ENCODE peak calls at places on chromosomes 6 and 20, in six cellular contexts. B is putamen; I is central memory CD4-positive, alpha-beta T cell; Y is memory B cell; V is iris pigment epithelial cell; A is CD4-positive, alpha-beta T cell. S is an unnamed sample.

GRCh38 chr6:19245656-19246055 is 591.5 kb upstream of the ID4 start:
- DNase-seq in B (no peak), I (no peak), Y (no peak), V (no peak), A (no peak), S (no peak)

GRCh38 chr6:32298632-32299336 is 72.9 kb downstream of the TSBP1 start:
- DNase-seq in B (no peak), I (no peak), Y (no peak), V (peak), A (no peak), S (no peak)

GRCh38 chr20:41467690-41468089 is 101.1 kb upstream of the EMILIN3 start:
- DNase-seq in B (no peak), I (no peak), Y (no peak), V (no peak), A (no peak), S (no peak)

GRCh38 chr6:105014448-105014847 is 57.5 kb downstream of the LIN28B start:
- DNase-seq in B (no peak), I (no peak), Y (no peak), V (no peak), A (no peak), S (no peak)

GRCh38 chr6:31386099-31386498 is 17.3 kb upstream of the MICA start:
- DNase-seq in B (no peak), I (no peak), Y (no peak), V (no peak), A (no peak), S (no peak)

GRCh38 chr6:105601541-105602174 is 198.8 kb upstream of the PREP start:
- DNase-seq in B (peak), I (no peak), Y (no peak), V (peak), A (no peak), S (peak)

GRCh38 chr20:2261105-2261504 is 34.7 kb upstream of the TGM3 start:
- DNase-seq in B (no peak), I (no peak), Y (no peak), V (no peak), A (no peak), S (no peak)

GRCh38 chr6:144447487-144447886 is 162.4 kb downstream of the UTRN start:
- DNase-seq in B (no peak), I (no peak), Y (no peak), V (peak), A (no peak), S (no peak)

GRCh38 chr20:49712918-49713778 is 530 bp downstream of the B4GALT5 start:
- DNase-seq in B (no peak), I (no peak), Y (no peak), V (peak), A (no peak), S (peak)

GRCh38 chr20:53876956-53877355 is 193.4 kb downstream of the BCAS1 start:
- DNase-seq in B (no peak), I (no peak), Y (no peak), V (no peak), A (no peak), S (no peak)

GRCh38 chr6:138485586-138486248 is 13.6 kb downstream of the NHSL1 start:
- DNase-seq in B (no peak), I (no peak), Y (no peak), V (no peak), A (no peak), S (no peak)

GRCh38 chr20:56328861-56329260 is 29.9 kb upstream of the FAM210B start:
- DNase-seq in B (no peak), I (no peak), Y (no peak), V (peak), A (no peak), S (no peak)

GRCh38 chr20:52676282-52676995 is 295.7 kb upstream of the TSHZ2 start:
- DNase-seq in B (no peak), I (no peak), Y (no peak), V (no peak), A (no peak), S (no peak)

GRCh38 chr6:168035098-168035660 is 37.7 kb downstream of the KIF25 start:
- DNase-seq in B (peak), I (no peak), Y (no peak), V (peak), A (no peak), S (peak)

GRCh38 chr6:111686249-111686997 is 80.7 kb upstream of the TRAF3IP2 start:
- DNase-seq in B (no peak), I (no peak), Y (no peak), V (peak), A (no peak), S (no peak)

GRCh38 chr6:19086480-19086879 is 699.3 kb downstream of the RNF144B start:
- DNase-seq in B (no peak), I (no peak), Y (no peak), V (no peak), A (no peak), S (no peak)

GRCh38 chr20:21048841-21049273 is 57.3 kb downstream of the LINC00237 start:
- DNase-seq in B (no peak), I (peak), Y (peak), V (no peak), A (peak), S (peak)

GRCh38 chr6:147167576-147168461 is 36.4 kb upstream of the STXBP5 start:
- DNase-seq in B (peak), I (no peak), Y (no peak), V (no peak), A (no peak), S (no peak)

GRCh38 chr6:90397929-90398674 is 101.5 kb upstream of the BACH2 start:
- DNase-seq in B (no peak), I (peak), Y (no peak), V (peak), A (peak), S (no peak)

GRCh38 chr20:35093245-35093884 is 758 bp upstream of the TRPC4AP start:
- DNase-seq in B (no peak), I (no peak), Y (no peak), V (peak), A (no peak), S (no peak)

GRCh38 chr20:59771506-59772372 is 161.7 kb downstream of the SYCP2 start:
- DNase-seq in B (no peak), I (no peak), Y (no peak), V (no peak), A (no peak), S (no peak)

GRCh38 chr6:44072959-44073611 is 54.2 kb downstream of the MRPL14 start:
- DNase-seq in B (peak), I (peak), Y (peak), V (peak), A (peak), S (peak)

GRCh38 chr6:128368213-128369000 is 152.0 kb downstream of the PTPRK start:
- DNase-seq in B (no peak), I (no peak), Y (no peak), V (no peak), A (no peak), S (no peak)

GRCh38 chr6:32183483-32184083 is 470 bp downstream of the AGER start:
- DNase-seq in B (no peak), I (no peak), Y (no peak), V (no peak), A (no peak), S (no peak)

GRCh38 chr6:111722220-111722731 is 116.6 kb upstream of the TRAF3IP2 start:
- DNase-seq in B (no peak), I (no peak), Y (no peak), V (peak), A (no peak), S (no peak)

GRCh38 chr20:23680151-23680550 is 8.7 kb downstream of the CST4 start:
- DNase-seq in B (no peak), I (no peak), Y (no peak), V (no peak), A (no peak), S (no peak)

GRCh38 chr6:82775361-82775760 is 290.3 kb downstream of the UBE3D start:
- DNase-seq in B (no peak), I (no peak), Y (no peak), V (no peak), A (no peak), S (no peak)

GRCh38 chr20:55216525-55217242 is 741.3 kb downstream of the DOK5 start:
- DNase-seq in B (no peak), I (no peak), Y (no peak), V (no peak), A (no peak), S (no peak)

GRCh38 chr6:118896339-118897136 is 2.6 kb downstream of the ASF1A start:
- DNase-seq in B (no peak), I (peak), Y (no peak), V (peak), A (no peak), S (no peak)

GRCh38 chr6:25136879-25137278 is 142.3 kb upstream of the CARMIL1 start:
- DNase-seq in B (no peak), I (no peak), Y (no peak), V (peak), A (no peak), S (no peak)

GRCh38 chr6:61886608-61887259 is 399.3 kb downstream of the KHDRBS2 start:
- DNase-seq in B (no peak), I (no peak), Y (no peak), V (no peak), A (no peak), S (no peak)

GRCh38 chr6:14889172-14889571 is 356.7 kb upstream of the JARID2 start:
- DNase-seq in B (no peak), I (no peak), Y (no peak), V (peak), A (no peak), S (no peak)

GRCh38 chr20:3203315-3204123 is 963 bp downstream of the DDRGK1 start:
- DNase-seq in B (no peak), I (peak), Y (peak), V (peak), A (no peak), S (no peak)

GRCh38 chr6:19450651-19451050 is 386.5 kb upstream of the ID4 start:
- DNase-seq in B (no peak), I (no peak), Y (no peak), V (no peak), A (no peak), S (no peak)

GRCh38 chr6:129493396-129493902 is 216.5 kb downstream of the ARHGAP18 start:
- DNase-seq in B (no peak), I (no peak), Y (no peak), V (peak), A (no peak), S (no peak)

S was measured in globus pallidus.